ENCODE peak calls at places on chromosomes 3 and 15, in ten cellular contexts. One of them, this sample, is unnamed.

GRCh38 chr15:31365655-31366127 is 39.1 kb downstream of the KLF13 start:
- DNase-seq in breast epithelium: peak
- DNase-seq in choroid plexus epithelial cell: peak
- DNase-seq in foreskin fibroblast: peak
- DNase-seq in AG04450: peak
- DNase-seq in OCI-LY7: peak
- DNase-seq in fibroblast of villous mesenchyme: peak
- DNase-seq in tibial artery: peak
- DNase-seq in astrocyte of the spinal cord: peak
- DNase-seq in thoracic aorta: peak
- DNase-seq in this sample: peak

GRCh38 chr3:58179235-58180098 is 31.3 kb downstream of the DNASE1L3 start:
- DNase-seq in choroid plexus epithelial cell: no peak
- DNase-seq in OCI-LY7: peak
- DNase-seq in foreskin fibroblast: no peak
- DNase-seq in fibroblast of villous mesenchyme: no peak
- DNase-seq in AG04450: no peak
- DNase-seq in tibial artery: no peak
- DNase-seq in astrocyte of the spinal cord: no peak
- DNase-seq in breast epithelium: no peak
- DNase-seq in thoracic aorta: no peak
- DNase-seq in this sample: no peak

GRCh38 chr3:13359916-13360315 is 60.2 kb downstream of the NUP210 start:
- DNase-seq in foreskin fibroblast: no peak
- DNase-seq in breast epithelium: no peak
- DNase-seq in fibroblast of villous mesenchyme: no peak
- DNase-seq in astrocyte of the spinal cord: no peak
- DNase-seq in tibial artery: no peak
- DNase-seq in OCI-LY7: no peak
- DNase-seq in AG04450: no peak
- DNase-seq in choroid plexus epithelial cell: no peak
- DNase-seq in thoracic aorta: no peak
- DNase-seq in this sample: no peak

GRCh38 chr3:5197470-5198312 is 10.2 kb downstream of the EDEM1 start:
- DNase-seq in OCI-LY7: peak
- DNase-seq in AG04450: no peak
- DNase-seq in tibial artery: no peak
- DNase-seq in choroid plexus epithelial cell: peak
- DNase-seq in breast epithelium: no peak
- DNase-seq in thoracic aorta: no peak
- DNase-seq in fibroblast of villous mesenchyme: peak
- DNase-seq in foreskin fibroblast: peak
- DNase-seq in astrocyte of the spinal cord: peak
- DNase-seq in this sample: no peak

GRCh38 chr3:87136066-87136596 is 91.0 kb upstream of the CHMP2B start:
- DNase-seq in astrocyte of the spinal cord: no peak
- DNase-seq in choroid plexus epithelial cell: peak
- DNase-seq in breast epithelium: no peak
- DNase-seq in OCI-LY7: no peak
- DNase-seq in foreskin fibroblast: no peak
- DNase-seq in tibial artery: no peak
- DNase-seq in AG04450: no peak
- DNase-seq in fibroblast of villous mesenchyme: no peak
- DNase-seq in thoracic aorta: no peak
- DNase-seq in this sample: no peak

GRCh38 chr3:40593351-40593750 is 68.6 kb downstream of the ZNF621 start:
- DNase-seq in breast epithelium: no peak
- DNase-seq in tibial artery: no peak
- DNase-seq in choroid plexus epithelial cell: peak
- DNase-seq in OCI-LY7: no peak
- DNase-seq in astrocyte of the spinal cord: peak
- DNase-seq in thoracic aorta: no peak
- DNase-seq in AG04450: no peak
- DNase-seq in foreskin fibroblast: no peak
- DNase-seq in fibroblast of villous mesenchyme: peak
- DNase-seq in this sample: no peak

GRCh38 chr3:107956991-107957467 is 133.8 kb downstream of the CD47 start:
- DNase-seq in fibroblast of villous mesenchyme: peak
- DNase-seq in breast epithelium: no peak
- DNase-seq in foreskin fibroblast: peak
- DNase-seq in OCI-LY7: no peak
- DNase-seq in choroid plexus epithelial cell: no peak
- DNase-seq in tibial artery: peak
- DNase-seq in AG04450: no peak
- DNase-seq in thoracic aorta: peak
- DNase-seq in astrocyte of the spinal cord: no peak
- DNase-seq in this sample: no peak

GRCh38 chr15:85702321-85703230 is 92.1 kb downstream of the KLHL25 start:
- DNase-seq in choroid plexus epithelial cell: peak
- DNase-seq in thoracic aorta: no peak
- DNase-seq in breast epithelium: no peak
- DNase-seq in fibroblast of villous mesenchyme: peak
- DNase-seq in foreskin fibroblast: peak
- DNase-seq in tibial artery: no peak
- DNase-seq in OCI-LY7: no peak
- DNase-seq in AG04450: no peak
- DNase-seq in astrocyte of the spinal cord: peak
- DNase-seq in this sample: no peak

GRCh38 chr15:82133251-82133650 is 87.4 kb upstream of the MEX3B start:
- DNase-seq in fibroblast of villous mesenchyme: no peak
- DNase-seq in thoracic aorta: no peak
- DNase-seq in astrocyte of the spinal cord: no peak
- DNase-seq in choroid plexus epithelial cell: no peak
- DNase-seq in foreskin fibroblast: no peak
- DNase-seq in OCI-LY7: no peak
- DNase-seq in tibial artery: no peak
- DNase-seq in AG04450: no peak
- DNase-seq in breast epithelium: no peak
- DNase-seq in this sample: no peak

GRCh38 chr3:64149886-64150285 is 75.4 kb downstream of the PRICKLE2 start:
- DNase-seq in foreskin fibroblast: no peak
- DNase-seq in AG04450: no peak
- DNase-seq in fibroblast of villous mesenchyme: no peak
- DNase-seq in tibial artery: no peak
- DNase-seq in OCI-LY7: no peak
- DNase-seq in astrocyte of the spinal cord: no peak
- DNase-seq in breast epithelium: no peak
- DNase-seq in choroid plexus epithelial cell: no peak
- DNase-seq in thoracic aorta: no peak
- DNase-seq in this sample: no peak

GRCh38 chr3:100089802-100090668 is 24.3 kb downstream of the FILIP1L start:
- DNase-seq in thoracic aorta: no peak
- DNase-seq in OCI-LY7: no peak
- DNase-seq in fibroblast of villous mesenchyme: peak
- DNase-seq in astrocyte of the spinal cord: peak
- DNase-seq in tibial artery: no peak
- DNase-seq in choroid plexus epithelial cell: peak
- DNase-seq in AG04450: peak
- DNase-seq in foreskin fibroblast: peak
- DNase-seq in breast epithelium: no peak
- DNase-seq in this sample: no peak

GRCh38 chr15:70409388-70409787 is 311.7 kb upstream of the TLE3 start:
- DNase-seq in tibial artery: no peak
- DNase-seq in foreskin fibroblast: no peak
- DNase-seq in astrocyte of the spinal cord: no peak
- DNase-seq in breast epithelium: no peak
- DNase-seq in thoracic aorta: no peak
- DNase-seq in OCI-LY7: no peak
- DNase-seq in choroid plexus epithelial cell: no peak
- DNase-seq in fibroblast of villous mesenchyme: no peak
- DNase-seq in AG04450: no peak
- DNase-seq in this sample: no peak

GRCh38 chr15:70410371-70410975 is 312.8 kb upstream of the TLE3 start:
- DNase-seq in AG04450: no peak
- DNase-seq in astrocyte of the spinal cord: no peak
- DNase-seq in OCI-LY7: no peak
- DNase-seq in choroid plexus epithelial cell: no peak
- DNase-seq in fibroblast of villous mesenchyme: no peak
- DNase-seq in thoracic aorta: no peak
- DNase-seq in foreskin fibroblast: no peak
- DNase-seq in tibial artery: no peak
- DNase-seq in breast epithelium: no peak
- DNase-seq in this sample: no peak

GRCh38 chr15:70407955-70408354 is 310.2 kb upstream of the TLE3 start:
- DNase-seq in OCI-LY7: no peak
- DNase-seq in choroid plexus epithelial cell: no peak
- DNase-seq in AG04450: no peak
- DNase-seq in breast epithelium: no peak
- DNase-seq in fibroblast of villous mesenchyme: no peak
- DNase-seq in astrocyte of the spinal cord: no peak
- DNase-seq in foreskin fibroblast: no peak
- DNase-seq in thoracic aorta: no peak
- DNase-seq in tibial artery: no peak
- DNase-seq in this sample: no peak

GRCh38 chr15:70412717-70413266 is 315.1 kb upstream of the TLE3 start:
- DNase-seq in fibroblast of villous mesenchyme: no peak
- DNase-seq in astrocyte of the spinal cord: no peak
- DNase-seq in OCI-LY7: no peak
- DNase-seq in breast epithelium: peak
- DNase-seq in thoracic aorta: no peak
- DNase-seq in AG04450: no peak
- DNase-seq in choroid plexus epithelial cell: no peak
- DNase-seq in foreskin fibroblast: no peak
- DNase-seq in tibial artery: no peak
- DNase-seq in this sample: no peak

DNA sequence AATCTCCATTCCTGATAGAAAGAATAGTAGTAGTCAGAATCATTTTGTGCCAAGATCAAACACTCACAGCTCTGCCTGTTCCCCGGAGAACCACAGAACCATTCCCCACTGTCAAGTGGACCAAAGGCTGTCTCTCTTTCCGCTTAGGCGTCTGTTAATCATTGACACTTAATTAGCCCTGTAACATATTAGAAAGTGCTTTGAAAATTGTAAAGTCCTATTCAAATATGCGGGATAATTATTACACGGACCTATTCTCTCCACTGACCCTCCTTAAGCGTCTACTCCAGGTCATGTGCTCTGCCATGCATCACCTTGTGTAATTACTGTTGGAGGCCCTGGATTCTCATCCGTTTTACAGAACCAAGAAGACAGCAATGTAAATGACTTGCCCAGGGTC is 313.7 kb upstream of the TLE3 start:
- DNase-seq in breast epithelium: no peak
- DNase-seq in astrocyte of the spinal cord: no peak
- DNase-seq in OCI-LY7: no peak
- DNase-seq in AG04450: no peak
- DNase-seq in thoracic aorta: no peak
- DNase-seq in foreskin fibroblast: no peak
- DNase-seq in fibroblast of villous mesenchyme: no peak
- DNase-seq in tibial artery: no peak
- DNase-seq in choroid plexus epithelial cell: no peak
- DNase-seq in this sample: no peak
- H3K4me3 ChIP-seq in breast epithelium: no peak
- H3K4me3 ChIP-seq in astrocyte of the spinal cord: no peak
- H3K4me3 ChIP-seq in OCI-LY7: no peak
- H3K4me3 ChIP-seq in AG04450: no peak
- H3K4me3 ChIP-seq in thoracic aorta: no peak
- H3K4me3 ChIP-seq in foreskin fibroblast: no peak
- H3K4me3 ChIP-seq in fibroblast of villous mesenchyme: no peak
- H3K4me3 ChIP-seq in tibial artery: no peak
- H3K4me3 ChIP-seq in choroid plexus epithelial cell: no peak
- H3K4me3 ChIP-seq in this sample: no peak

GRCh38 chr3:167740961-167741587 is 5.6 kb downstream of the SERPINI1 start:
- DNase-seq in fibroblast of villous mesenchyme: peak
- DNase-seq in breast epithelium: no peak
- DNase-seq in AG04450: no peak
- DNase-seq in tibial artery: no peak
- DNase-seq in choroid plexus epithelial cell: peak
- DNase-seq in OCI-LY7: peak
- DNase-seq in thoracic aorta: no peak
- DNase-seq in foreskin fibroblast: peak
- DNase-seq in astrocyte of the spinal cord: peak
- DNase-seq in this sample: peak
- TF ChIP-seq CTCF in fibroblast of villous mesenchyme: peak
- TF ChIP-seq CTCF in breast epithelium: no peak
- TF ChIP-seq CTCF in AG04450: peak
- TF ChIP-seq CTCF in tibial artery: no peak
- TF ChIP-seq CTCF in choroid plexus epithelial cell: peak
- TF ChIP-seq CTCF in OCI-LY7: peak
- TF ChIP-seq CTCF in thoracic aorta: no peak
- TF ChIP-seq CTCF in foreskin fibroblast: peak
- TF ChIP-seq CTCF in astrocyte of the spinal cord: peak
- TF ChIP-seq CTCF in this sample: peak

GRCh38 chr15:49134683-49135341 is 20.6 kb downstream of the COPS2 start:
- DNase-seq in foreskin fibroblast: no peak
- DNase-seq in AG04450: no peak
- DNase-seq in thoracic aorta: no peak
- DNase-seq in choroid plexus epithelial cell: peak
- DNase-seq in breast epithelium: no peak
- DNase-seq in OCI-LY7: no peak
- DNase-seq in fibroblast of villous mesenchyme: peak
- DNase-seq in astrocyte of the spinal cord: peak
- DNase-seq in tibial artery: no peak
- DNase-seq in this sample: no peak

GRCh38 chr15:49135893-49136292 is 19.5 kb downstream of the COPS2 start:
- DNase-seq in tibial artery: no peak
- DNase-seq in breast epithelium: no peak
- DNase-seq in foreskin fibroblast: peak
- DNase-seq in AG04450: peak
- DNase-seq in astrocyte of the spinal cord: peak
- DNase-seq in OCI-LY7: no peak
- DNase-seq in thoracic aorta: no peak
- DNase-seq in choroid plexus epithelial cell: peak
- DNase-seq in fibroblast of villous mesenchyme: peak
- DNase-seq in this sample: no peak

GRCh38 chr15:49137861-49138260 is 17.5 kb downstream of the COPS2 start:
- DNase-seq in breast epithelium: no peak
- DNase-seq in foreskin fibroblast: peak
- DNase-seq in OCI-LY7: no peak
- DNase-seq in choroid plexus epithelial cell: peak
- DNase-seq in AG04450: no peak
- DNase-seq in fibroblast of villous mesenchyme: no peak
- DNase-seq in tibial artery: no peak
- DNase-seq in thoracic aorta: no peak
- DNase-seq in astrocyte of the spinal cord: peak
- DNase-seq in this sample: no peak

GRCh38 chr15:49131403-49131802 is 24.0 kb downstream of the COPS2 start:
- DNase-seq in astrocyte of the spinal cord: no peak
- DNase-seq in AG04450: no peak
- DNase-seq in foreskin fibroblast: no peak
- DNase-seq in breast epithelium: no peak
- DNase-seq in tibial artery: no peak
- DNase-seq in choroid plexus epithelial cell: no peak
- DNase-seq in fibroblast of villous mesenchyme: no peak
- DNase-seq in OCI-LY7: no peak
- DNase-seq in thoracic aorta: no peak
- DNase-seq in this sample: no peak

GRCh38 chr15:49135342-49135857 is 20.0 kb downstream of the COPS2 start:
- DNase-seq in fibroblast of villous mesenchyme: no peak
- DNase-seq in tibial artery: no peak
- DNase-seq in AG04450: no peak
- DNase-seq in OCI-LY7: no peak
- DNase-seq in foreskin fibroblast: no peak
- DNase-seq in thoracic aorta: no peak
- DNase-seq in choroid plexus epithelial cell: peak
- DNase-seq in breast epithelium: no peak
- DNase-seq in astrocyte of the spinal cord: no peak
- DNase-seq in this sample: no peak
- H3K4me3 ChIP-seq in fibroblast of villous mesenchyme: no peak
- H3K4me3 ChIP-seq in tibial artery: no peak
- H3K4me3 ChIP-seq in AG04450: no peak
- H3K4me3 ChIP-seq in OCI-LY7: no peak
- H3K4me3 ChIP-seq in foreskin fibroblast: no peak
- H3K4me3 ChIP-seq in thoracic aorta: no peak
- H3K4me3 ChIP-seq in choroid plexus epithelial cell: no peak
- H3K4me3 ChIP-seq in breast epithelium: no peak
- H3K4me3 ChIP-seq in astrocyte of the spinal cord: no peak
- H3K4me3 ChIP-seq in this sample: no peak

GRCh38 chr3:196988241-196989029 is 19.8 kb upstream of the PIGZ start:
- DNase-seq in AG04450: no peak
- DNase-seq in astrocyte of the spinal cord: no peak
- DNase-seq in choroid plexus epithelial cell: peak
- DNase-seq in foreskin fibroblast: peak
- DNase-seq in tibial artery: peak
- DNase-seq in OCI-LY7: peak
- DNase-seq in thoracic aorta: no peak
- DNase-seq in fibroblast of villous mesenchyme: peak
- DNase-seq in breast epithelium: no peak
- DNase-seq in this sample: no peak
- TF ChIP-seq CTCF in AG04450: peak
- TF ChIP-seq CTCF in astrocyte of the spinal cord: no peak
- TF ChIP-seq CTCF in choroid plexus epithelial cell: peak
- TF ChIP-seq CTCF in foreskin fibroblast: no peak
- TF ChIP-seq CTCF in tibial artery: no peak
- TF ChIP-seq CTCF in OCI-LY7: peak
- TF ChIP-seq CTCF in thoracic aorta: no peak
- TF ChIP-seq CTCF in fibroblast of villous mesenchyme: peak
- TF ChIP-seq CTCF in breast epithelium: no peak
- TF ChIP-seq CTCF in this sample: no peak